ENCODE peak calls at places on chromosomes 6 and 20, in five cellular contexts. Q is natural killer cell, F is epithelial cell of esophagus, A is NCI-H345, B is H4. S is an unnamed sample.

GRCh38 chr20:22428051-22428450 is 156.3 kb downstream of the FOXA2 start:
- DNase-seq in Q (no peak), F (peak), A (no peak), B (no peak), S (no peak)

GRCh38 chr6:116210750-116211425 is 43.0 kb downstream of the TSPYL4 start:
- DNase-seq in Q (no peak), F (peak), A (peak), B (peak), S (peak)

GRCh38 chr20:46200582-46201570 is 82.8 kb downstream of the CD40 start:
- DNase-seq in Q (no peak), F (no peak), A (no peak), B (no peak), S (peak)

GRCh38 chr6:100453701-100454521 is 10.8 kb downstream of the SIM1 start:
- DNase-seq in Q (no peak), F (no peak), A (no peak), B (no peak), S (no peak)

GRCh38 chr6:21523652-21524051 is 69.9 kb upstream of the SOX4 start:
- DNase-seq in Q (no peak), F (no peak), A (peak), B (no peak), S (no peak)

GRCh38 chr6:110394409-110394808 is 21.0 kb downstream of the DDO start:
- DNase-seq in Q (no peak), F (no peak), A (no peak), B (no peak), S (no peak)

GRCh38 chr20:59831901-59832240 is 101.6 kb downstream of the SYCP2 start:
- DNase-seq in Q (no peak), F (no peak), A (no peak), B (no peak), S (no peak)

GRCh38 chr20:62447143-62447869 is 20.0 kb upstream of the RBBP8NL start:
- DNase-seq in Q (no peak), F (no peak), A (no peak), B (no peak), S (no peak)

GRCh38 chr6:46983007-46983411 is 59.1 kb downstream of the ADGRF1 start:
- DNase-seq in Q (no peak), F (peak), A (no peak), B (peak), S (no peak)

GRCh38 chr20:40702504-40702903 is 13.5 kb upstream of the MAFB start:
- DNase-seq in Q (no peak), F (no peak), A (no peak), B (no peak), S (no peak)

GRCh38 chr20:61808497-61808896 is 257.2 kb downstream of the TAF4 start:
- DNase-seq in Q (no peak), F (no peak), A (no peak), B (no peak), S (no peak)

GRCh38 chr6:43185391-43185790 is 3.4 kb downstream of the CUL9 start:
- DNase-seq in Q (no peak), F (no peak), A (no peak), B (no peak), S (no peak)

GRCh38 chr20:13953227-13953626 is 37.2 kb downstream of the SEL1L2 start:
- DNase-seq in Q (no peak), F (no peak), A (no peak), B (peak), S (no peak)

GRCh38 chr20:48282591-48283228 is 497.4 kb upstream of the SULF2 start:
- DNase-seq in Q (no peak), F (no peak), A (no peak), B (peak), S (no peak)

GRCh38 chr6:27065183-27065582 is 182.3 kb upstream of the PRSS16 start:
- DNase-seq in Q (no peak), F (no peak), A (no peak), B (no peak), S (no peak)

GRCh38 chr20:42688576-42688975 is 501.1 kb downstream of the PTPRT start:
- DNase-seq in Q (no peak), F (no peak), A (no peak), B (no peak), S (no peak)

GRCh38 chr20:45629496-45630100 is at the start of gene WFDC10A:
- DNase-seq in Q (no peak), F (peak), A (no peak), B (peak), S (peak)

GRCh38 chr6:54307412-54308036 is 717 bp upstream of the TINAG start:
- DNase-seq in Q (no peak), F (peak), A (no peak), B (no peak), S (no peak)

GRCh38 chr20:58571942-58572666 is 56.9 kb upstream of the APCDD1L start:
- DNase-seq in Q (no peak), F (no peak), A (no peak), B (peak), S (no peak)

GRCh38 chr6:86744048-86744447 is 193.3 kb upstream of the HTR1E start:
- DNase-seq in Q (no peak), F (no peak), A (no peak), B (no peak), S (no peak)

GRCh38 chr20:5550738-5551529 is 199.3 kb upstream of the SHLD1 start:
- DNase-seq in Q (no peak), F (no peak), A (no peak), B (no peak), S (no peak)

GRCh38 chr20:2625062-2625461 is 27.4 kb upstream of the NOP56 start:
- DNase-seq in Q (no peak), F (no peak), A (no peak), B (no peak), S (no peak)

GRCh38 chr6:164008902-164009301 is 594.4 kb downstream of the QKI start:
- DNase-seq in Q (no peak), F (no peak), A (no peak), B (no peak), S (no peak)

GRCh38 chr20:63554361-63555278 is 661 bp downstream of the FNDC11 start:
- DNase-seq in Q (no peak), F (no peak), A (no peak), B (no peak), S (no peak)

S was measured in right cardiac atrium.